ENCODE peak calls at places on chromosomes 3 and 15, in five cellular contexts. C is GM12878, J is HCT116, E is HepG2, R is WTC11. L is an unnamed sample.

GRCh38 chr3:2851835-2852234 is 258.3 kb downstream of the IL5RA start:
- DNase-seq in C (no peak), J (no peak), E (no peak), R (no peak), L (no peak)

GRCh38 chr3:151226088-151226563 is 23.1 kb upstream of the GPR171 start:
- DNase-seq in C (no peak), J (no peak), E (peak; percentile 81), R (no peak), L (no peak)

GRCh38 chr15:50487287-50487686 is 59.2 kb downstream of the USP50 start:
- DNase-seq in C (peak; percentile 27), J (no peak), E (no peak), R (no peak), L (no peak)

GRCh38 chr3:158460929-158461328 is 110.1 kb upstream of the MLF1 start:
- DNase-seq in C (no peak), J (no peak), E (no peak), R (no peak), L (no peak)

GRCh38 chr15:52171386-52171785 is 19.8 kb downstream of the GNB5 start:
- DNase-seq in C (no peak), J (no peak), E (no peak), R (no peak), L (no peak)

GRCh38 chr3:105322570-105323273 is 44.0 kb upstream of the ALCAM start:
- DNase-seq in C (peak; percentile 36), J (no peak), E (no peak), R (no peak), L (no peak)

GRCh38 chr15:39242345-39242744 is 338.5 kb upstream of the THBS1 start:
- DNase-seq in C (no peak), J (no peak), E (no peak), R (no peak), L (no peak)

GRCh38 chr3:185552358-185552877 is at the start of gene LIPH:
- DNase-seq in C (peak; percentile 61), J (peak; percentile 76), E (no peak), R (no peak), L (peak; percentile 13)

GRCh38 chr3:131892331-131892730 is 142.5 kb downstream of the CPNE4 start:
- DNase-seq in C (no peak), J (no peak), E (no peak), R (no peak), L (no peak)

GRCh38 chr15:73822998-73823397 is 50.4 kb upstream of the TBC1D21 start:
- DNase-seq in C (no peak), J (no peak), E (no peak), R (peak; percentile 56), L (peak; percentile 23)

GRCh38 chr3:133620066-133620784 is 41.5 kb downstream of the TOPBP1 start:
- DNase-seq in C (peak; percentile 94), J (no peak), E (no peak), R (no peak), L (no peak)

DNA sequence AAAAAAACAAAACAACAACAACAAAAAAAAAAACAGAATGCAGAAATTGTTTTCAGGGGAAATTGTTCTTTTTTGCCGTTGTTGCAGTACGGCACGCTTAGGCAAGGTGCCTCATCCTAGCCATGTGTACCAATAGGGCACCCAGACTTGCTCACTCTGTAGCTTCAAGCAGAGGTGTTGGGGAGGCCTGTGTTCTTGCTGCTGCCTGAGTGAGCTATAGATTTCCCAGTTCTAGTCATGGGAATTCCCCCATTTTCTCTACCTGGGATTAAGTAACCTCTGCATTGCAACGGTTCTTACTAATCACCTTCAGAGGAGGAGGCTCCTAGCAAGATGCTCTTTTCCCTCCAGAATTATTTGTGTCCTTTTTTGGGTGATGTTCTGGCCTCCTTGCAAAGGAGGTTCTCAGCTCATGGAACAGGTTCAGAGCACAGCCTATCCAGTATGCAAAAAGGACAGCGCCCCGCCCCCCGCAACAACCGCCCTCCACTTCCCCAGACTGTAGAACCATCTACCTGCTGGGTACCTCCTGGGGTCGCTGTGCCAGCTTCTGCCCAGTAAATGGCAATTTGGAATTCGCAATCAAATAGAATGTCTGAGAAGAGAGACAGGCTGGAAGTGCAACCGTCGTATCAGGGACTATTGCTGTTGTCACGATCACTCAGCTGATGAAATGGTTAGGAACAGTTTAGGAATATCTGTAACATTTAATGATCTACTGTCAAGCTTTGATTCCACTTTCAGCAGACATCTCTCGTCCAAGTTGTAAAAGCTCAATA is 13.1 kb upstream of the PARL start:
- DNase-seq in C (no peak), J (no peak), E (no peak), R (no peak), L (no peak)
- TF ChIP-seq SP1 in C (no peak), J (no peak), E (no peak), R (no peak), L (no peak)

GRCh38 chr3:168885028-168885427 is 778.5 kb downstream of the MECOM start:
- DNase-seq in C (no peak), J (no peak), E (no peak), R (no peak), L (no peak)
- TF ChIP-seq SP1 in C (no peak), J (no peak), E (no peak), R (no peak), L (no peak)

DNA sequence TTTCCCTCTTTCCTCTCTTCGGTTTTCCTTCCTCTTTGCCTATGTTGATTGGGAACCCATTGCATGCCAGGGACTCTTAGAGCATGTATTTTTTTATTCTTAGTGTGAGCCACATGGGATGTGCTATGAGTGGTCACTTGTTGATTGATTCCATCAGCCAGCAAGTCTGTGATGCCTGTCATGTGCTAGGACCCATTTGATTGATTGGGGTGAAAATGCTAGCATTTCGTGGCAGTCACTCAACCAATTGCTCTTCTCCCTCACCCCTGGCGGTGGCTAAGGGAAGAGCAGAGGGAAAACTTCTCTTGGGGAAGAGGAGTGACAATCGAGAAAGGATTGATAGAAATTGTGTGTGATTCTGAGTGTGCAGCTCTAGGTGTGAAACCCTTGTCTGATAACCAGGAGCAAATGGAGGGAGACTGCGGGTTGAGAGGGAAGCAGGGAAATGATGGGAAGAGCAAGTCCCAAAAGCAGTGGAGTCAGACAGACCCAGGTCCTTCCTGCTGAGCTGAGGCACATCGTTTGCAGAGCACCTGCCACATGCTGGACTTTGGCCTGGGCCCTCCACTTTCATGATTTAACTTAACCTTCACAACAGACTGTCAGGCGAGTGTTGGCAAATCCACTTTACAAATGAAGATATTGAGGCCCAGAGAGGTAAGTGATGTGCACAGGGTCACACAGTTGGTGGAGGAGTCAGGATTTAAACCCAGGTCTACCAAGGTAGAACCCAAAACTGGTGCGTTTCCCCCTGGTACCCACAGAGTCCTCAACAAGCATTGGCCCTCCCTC is 40.0 kb downstream of the SLC6A11 start:
- DNase-seq in C (no peak), J (peak; percentile 12), E (peak; percentile 22), R (peak; percentile 37), L (peak; percentile 33)
- TF ChIP-seq SP1 in C (no peak), J (no peak), E (no peak), R (no peak), L (no peak)

DNA sequence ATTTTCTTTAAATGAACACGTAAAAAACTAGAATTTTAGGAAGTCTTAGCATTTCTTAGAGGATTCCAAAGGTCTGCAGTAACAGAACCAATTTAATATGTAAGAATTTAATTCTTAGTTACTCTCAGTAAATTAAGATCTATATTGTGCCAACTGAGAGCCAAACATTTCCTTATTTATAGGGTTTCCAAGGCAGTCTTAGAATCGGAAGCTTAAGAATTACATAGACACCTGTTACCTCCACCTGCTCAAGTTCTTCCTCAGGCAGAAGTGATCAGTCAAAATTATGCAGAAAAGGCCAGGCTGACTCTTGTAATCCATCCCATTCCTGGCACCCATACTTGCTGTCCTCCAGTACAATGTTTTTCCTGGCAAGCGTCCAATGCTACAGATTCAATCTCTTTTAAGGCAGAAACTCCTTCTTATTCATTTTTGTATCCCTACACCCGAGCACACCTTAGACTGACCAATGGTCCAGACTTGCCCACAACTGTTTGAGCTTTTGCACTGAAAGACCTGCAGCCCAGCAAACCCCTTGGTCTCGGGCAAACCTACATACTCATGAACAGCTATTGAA is 64.3 kb downstream of the NCEH1 start:
- DNase-seq in C (no peak), J (no peak), E (no peak), R (no peak), L (peak; percentile 17)
- TF ChIP-seq SP1 in C (no peak), J (no peak), E (no peak), R (no peak), L (no peak)

GRCh38 chr15:55652363-55652762 is 64.2 kb upstream of the PYGO1 start:
- DNase-seq in C (no peak), J (no peak), E (no peak), R (no peak), L (no peak)

GRCh38 chr15:55654541-55654940 is 66.4 kb upstream of the PYGO1 start:
- DNase-seq in C (no peak), J (no peak), E (no peak), R (no peak), L (no peak)

GRCh38 chr15:55652909-55653495 is 64.9 kb upstream of the PYGO1 start:
- DNase-seq in C (no peak), J (no peak), E (no peak), R (no peak), L (no peak)

GRCh38 chr15:55649058-55649423 is 60.9 kb upstream of the PYGO1 start:
- DNase-seq in C (no peak), J (no peak), E (no peak), R (no peak), L (no peak)
- TF ChIP-seq SP1 in C (no peak), J (no peak), E (no peak), R (no peak), L (no peak)

GRCh38 chr15:29925227-29926082 is 103.2 kb upstream of the TJP1 start:
- DNase-seq in C (no peak), J (peak; percentile 71), E (peak; percentile 57), R (peak; percentile 91), L (peak; percentile 66)
- TF ChIP-seq SP1 in C (no peak), J (no peak), E (no peak), R (peak; percentile 26), L (no peak)

DNA sequence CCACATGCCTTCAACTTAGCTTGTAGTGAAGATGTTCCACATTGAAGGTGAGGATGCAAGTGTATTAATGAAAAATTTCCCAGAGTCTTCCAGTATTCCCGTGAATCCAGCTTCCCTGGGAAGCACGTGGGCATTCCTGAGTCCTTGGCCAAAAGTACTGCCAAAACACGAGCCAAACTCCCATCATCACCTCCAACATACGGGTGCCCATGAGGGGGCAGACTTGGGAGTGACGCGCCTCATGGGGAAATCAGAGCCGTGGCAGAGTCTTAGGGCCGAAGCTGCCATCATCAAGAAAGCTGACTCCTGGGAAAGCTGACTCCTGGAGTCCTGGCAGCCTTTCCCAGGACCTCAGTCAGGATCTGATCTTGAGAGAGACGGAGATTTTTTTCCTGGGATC is 20.1 kb upstream of the TM2D3 start:
- DNase-seq in C (no peak), J (no peak), E (no peak), R (peak; percentile 17), L (no peak)
- TF ChIP-seq SP1 in C (no peak), J (no peak), E (no peak), R (no peak), L (no peak)

L was measured in HEK293T.